ENCODE peak calls at places on chromosomes 11 and 22, in five cellular contexts. One of them, this sample, is unnamed.

GRCh38 chr11:102981324-102981910 is 25.9 kb upstream of the MMP13 start:
- DNase-seq in anterior cingulate cortex: no peak
- DNase-seq in A549: no peak
- DNase-seq in GM04504: no peak
- DNase-seq in lower lobe of right lung: no peak
- DNase-seq in this sample: no peak

GRCh38 chr11:64343740-64344133 is 3.7 kb downstream of the CCDC88B start:
- DNase-seq in GM04504: no peak
- DNase-seq in lower lobe of right lung: no peak
- DNase-seq in anterior cingulate cortex: no peak
- DNase-seq in A549: peak
- DNase-seq in this sample: peak

GRCh38 chr11:96293109-96293508 is 49.9 kb downstream of the MAML2 start:
- DNase-seq in lower lobe of right lung: no peak
- DNase-seq in A549: no peak
- DNase-seq in anterior cingulate cortex: no peak
- DNase-seq in GM04504: no peak
- DNase-seq in this sample: no peak

GRCh38 chr11:64969209-64969608 is 2.7 kb downstream of the MAJIN start:
- DNase-seq in GM04504: peak
- DNase-seq in anterior cingulate cortex: no peak
- DNase-seq in lower lobe of right lung: no peak
- DNase-seq in A549: no peak
- DNase-seq in this sample: no peak

GRCh38 chr22:44928711-44929347 is 81.0 kb downstream of the PHF21B start:
- DNase-seq in GM04504: no peak
- DNase-seq in lower lobe of right lung: peak
- DNase-seq in A549: no peak
- DNase-seq in anterior cingulate cortex: no peak
- DNase-seq in this sample: peak

GRCh38 chr22:44358723-44359440 is 46.1 kb upstream of the SHISAL1 start:
- DNase-seq in lower lobe of right lung: peak
- DNase-seq in anterior cingulate cortex: no peak
- DNase-seq in GM04504: no peak
- DNase-seq in A549: no peak
- DNase-seq in this sample: peak

GRCh38 chr11:12137005-12137690 is 26.8 kb downstream of the MICAL2 start:
- DNase-seq in A549: no peak
- DNase-seq in anterior cingulate cortex: no peak
- DNase-seq in lower lobe of right lung: peak
- DNase-seq in GM04504: no peak
- DNase-seq in this sample: no peak

GRCh38 chr11:84612645-84613044 is 1014.5 kb downstream of the DLG2 start:
- DNase-seq in lower lobe of right lung: no peak
- DNase-seq in anterior cingulate cortex: no peak
- DNase-seq in GM04504: no peak
- DNase-seq in A549: no peak
- DNase-seq in this sample: no peak

GRCh38 chr11:32002311-32002710 is 88.6 kb upstream of the RCN1 start:
- DNase-seq in anterior cingulate cortex: no peak
- DNase-seq in GM04504: no peak
- DNase-seq in lower lobe of right lung: no peak
- DNase-seq in A549: no peak
- DNase-seq in this sample: no peak

GRCh38 chr11:122763108-122763507 is 75.2 kb upstream of the CRTAM start:
- DNase-seq in lower lobe of right lung: no peak
- DNase-seq in anterior cingulate cortex: no peak
- DNase-seq in A549: no peak
- DNase-seq in GM04504: no peak
- DNase-seq in this sample: no peak

GRCh38 chr22:37455896-37456295 is 28.6 kb upstream of the ELFN2 start:
- DNase-seq in anterior cingulate cortex: no peak
- DNase-seq in A549: no peak
- DNase-seq in lower lobe of right lung: no peak
- DNase-seq in GM04504: no peak
- DNase-seq in this sample: no peak

GRCh38 chr11:74449369-74449931 is 17.9 kb downstream of the KCNE3 start:
- DNase-seq in anterior cingulate cortex: no peak
- DNase-seq in lower lobe of right lung: no peak
- DNase-seq in A549: peak
- DNase-seq in GM04504: peak
- DNase-seq in this sample: no peak

GRCh38 chr22:43152355-43153071 is 1.2 kb downstream of the TSPO start:
- DNase-seq in lower lobe of right lung: peak
- DNase-seq in GM04504: peak
- DNase-seq in anterior cingulate cortex: no peak
- DNase-seq in A549: no peak
- DNase-seq in this sample: peak

GRCh38 chr11:12164061-12165014 is 53.9 kb downstream of the MICAL2 start:
- DNase-seq in GM04504: peak
- DNase-seq in A549: no peak
- DNase-seq in anterior cingulate cortex: no peak
- DNase-seq in lower lobe of right lung: no peak
- DNase-seq in this sample: no peak

GRCh38 chr22:22893077-22893805 is 5.6 kb downstream of the IGLL5 start:
- DNase-seq in GM04504: no peak
- DNase-seq in A549: no peak
- DNase-seq in anterior cingulate cortex: no peak
- DNase-seq in lower lobe of right lung: no peak
- DNase-seq in this sample: peak

GRCh38 chr22:46533434-46533833 is 4.0 kb downstream of the CELSR1 start:
- DNase-seq in A549: peak
- DNase-seq in anterior cingulate cortex: no peak
- DNase-seq in GM04504: no peak
- DNase-seq in lower lobe of right lung: peak
- DNase-seq in this sample: no peak

GRCh38 chr22:46649176-46650077 is 29.2 kb downstream of the GRAMD4 start:
- DNase-seq in GM04504: no peak
- DNase-seq in anterior cingulate cortex: peak
- DNase-seq in A549: peak
- DNase-seq in lower lobe of right lung: no peak
- DNase-seq in this sample: no peak

GRCh38 chr11:122668562-122669090 is 13.1 kb downstream of the UBASH3B start:
- DNase-seq in GM04504: peak
- DNase-seq in A549: peak
- DNase-seq in anterior cingulate cortex: peak
- DNase-seq in lower lobe of right lung: no peak
- DNase-seq in this sample: no peak

GRCh38 chr11:8047382-8047781 is 33.6 kb upstream of the TUB start:
- DNase-seq in anterior cingulate cortex: no peak
- DNase-seq in lower lobe of right lung: no peak
- DNase-seq in A549: no peak
- DNase-seq in GM04504: no peak
- DNase-seq in this sample: peak